ENCODE peak calls at places on chromosomes 2 and 18, in ten cellular contexts. V is NCI-H1417; Z is amniotic stem cell; Y is COR-L47; H is lower lobe of right lung; I is activated naive CD8-positive, alpha-beta T cell treated with anti-CD3 and anti-CD28 coated beads, Interleukin-2, amount 50 U/mL, for 24 hours; C is naive thymus-derived CD8-positive, alpha-beta T cell; E is H4; A is iPS-NIHi11; D is GM23248. N is an unnamed sample.

GRCh38 chr2:191899442-191899841 is 52.6 kb upstream of the CAVIN2 start:
- DNase-seq in V (no peak), Z (peak), Y (no peak), H (no peak), I (no peak), C (no peak), E (peak), A (no peak), D (peak), N (no peak)

GRCh38 chr2:31580321-31581117 is at the start of gene SRD5A2:
- DNase-seq in V (no peak), Z (no peak), Y (no peak), H (no peak), I (no peak), C (no peak), E (no peak), A (peak), D (no peak), N (no peak)

GRCh38 chr2:65548571-65549261 is 116.3 kb upstream of the SPRED2 start:
- DNase-seq in V (no peak), Z (no peak), Y (no peak), H (no peak), I (no peak), C (no peak), E (no peak), A (no peak), D (peak), N (no peak)

GRCh38 chr2:20378891-20379519 is 28.4 kb upstream of the PUM2 start:
- DNase-seq in V (no peak), Z (peak), Y (peak), H (peak), I (no peak), C (no peak), E (peak), A (peak), D (peak), N (no peak)

GRCh38 chr2:177806025-177806424 is 266.6 kb downstream of the PDE11A start:
- DNase-seq in V (no peak), Z (no peak), Y (no peak), H (no peak), I (no peak), C (no peak), E (no peak), A (no peak), D (peak), N (no peak)

GRCh38 chr2:79741044-79741443 is 228.2 kb downstream of the CTNNA2 start:
- DNase-seq in V (no peak), Z (no peak), Y (no peak), H (no peak), I (no peak), C (no peak), E (no peak), A (no peak), D (no peak), N (no peak)

GRCh38 chr2:147600646-147601045 is 244.2 kb upstream of the ACVR2A start:
- DNase-seq in V (peak), Z (no peak), Y (no peak), H (no peak), I (no peak), C (no peak), E (no peak), A (no peak), D (no peak), N (no peak)

GRCh38 chr2:29009270-29009669 is 28.2 kb downstream of the TOGARAM2 start:
- DNase-seq in V (no peak), Z (no peak), Y (no peak), H (no peak), I (no peak), C (no peak), E (no peak), A (no peak), D (no peak), N (no peak)

GRCh38 chr2:11716689-11717321 is 29.6 kb upstream of the LPIN1 start:
- DNase-seq in V (no peak), Z (no peak), Y (no peak), H (no peak), I (no peak), C (no peak), E (no peak), A (no peak), D (peak), N (no peak)

GRCh38 chr2:47016172-47016913 is 100.7 kb upstream of the MCFD2 start:
- DNase-seq in V (peak), Z (peak), Y (no peak), H (peak), I (no peak), C (no peak), E (peak), A (peak), D (peak), N (no peak)

GRCh38 chr2:166373951-166374350 is 1.8 kb downstream of the SCN9A start:
- DNase-seq in V (peak), Z (peak), Y (peak), H (no peak), I (peak), C (no peak), E (peak), A (no peak), D (peak), N (no peak)

GRCh38 chr2:234661146-234661545 is 164.3 kb upstream of the ARL4C start:
- DNase-seq in V (no peak), Z (no peak), Y (no peak), H (no peak), I (no peak), C (no peak), E (no peak), A (no peak), D (no peak), N (no peak)

GRCh38 chr2:112996635-112997034 is 8.6 kb upstream of the IL36A start:
- DNase-seq in V (no peak), Z (no peak), Y (no peak), H (no peak), I (peak), C (peak), E (no peak), A (no peak), D (no peak), N (no peak)

GRCh38 chr2:189880963-189881362 is 96.7 kb downstream of the PMS1 start:
- DNase-seq in V (no peak), Z (no peak), Y (no peak), H (no peak), I (no peak), C (no peak), E (no peak), A (no peak), D (no peak), N (no peak)

GRCh38 chr18:62323483-62324354 is 1.4 kb upstream of the TNFRSF11A start:
- DNase-seq in V (no peak), Z (no peak), Y (no peak), H (no peak), I (no peak), C (no peak), E (no peak), A (no peak), D (no peak), N (no peak)

GRCh38 chr2:169877406-169877805 is 50.2 kb downstream of the UBR3 start:
- DNase-seq in V (no peak), Z (no peak), Y (no peak), H (no peak), I (no peak), C (peak), E (no peak), A (no peak), D (peak), N (no peak)

GRCh38 chr2:71608034-71608433 is 154.7 kb downstream of the DYSF start:
- DNase-seq in V (no peak), Z (no peak), Y (no peak), H (no peak), I (no peak), C (no peak), E (no peak), A (no peak), D (no peak), N (no peak)

GRCh38 chr2:179344970-179345369 is 80.3 kb upstream of the SESTD1 start:
- DNase-seq in V (no peak), Z (no peak), Y (no peak), H (no peak), I (no peak), C (no peak), E (no peak), A (no peak), D (peak), N (no peak)

GRCh38 chr18:56748698-56749268 is 97.6 kb downstream of the WDR7 start:
- DNase-seq in V (peak), Z (peak), Y (peak), H (no peak), I (no peak), C (peak), E (peak), A (peak), D (peak), N (no peak)

GRCh38 chr2:126657146-126657635 is 1.2 kb downstream of the GYPC start:
- DNase-seq in V (no peak), Z (peak), Y (no peak), H (peak), I (peak), C (peak), E (peak), A (no peak), D (peak), N (no peak)

GRCh38 chr2:63378589-63378988 is 209.7 kb downstream of the WDPCP start:
- DNase-seq in V (no peak), Z (no peak), Y (no peak), H (no peak), I (no peak), C (no peak), E (no peak), A (no peak), D (no peak), N (no peak)

GRCh38 chr2:8684421-8684884 is 2.6 kb downstream of the ID2 start:
- DNase-seq in V (no peak), Z (no peak), Y (peak), H (no peak), I (no peak), C (peak), E (no peak), A (no peak), D (peak), N (no peak)

GRCh38 chr2:42328148-42328833 is 32.7 kb downstream of the COX7A2L start:
- DNase-seq in V (no peak), Z (peak), Y (peak), H (no peak), I (no peak), C (peak), E (peak), A (no peak), D (peak), N (no peak)

GRCh38 chr18:62088146-62088545 is 98.7 kb downstream of the PIGN start:
- DNase-seq in V (no peak), Z (no peak), Y (no peak), H (no peak), I (no peak), C (peak), E (no peak), A (no peak), D (peak), N (no peak)

GRCh38 chr2:18799397-18799796 is 210.0 kb upstream of the NT5C1B start:
- DNase-seq in V (no peak), Z (no peak), Y (no peak), H (no peak), I (no peak), C (no peak), E (no peak), A (no peak), D (peak), N (no peak)

GRCh38 chr2:210567279-210567678 is 10.9 kb downstream of the CPS1 start:
- DNase-seq in V (no peak), Z (no peak), Y (no peak), H (no peak), I (no peak), C (no peak), E (no peak), A (no peak), D (no peak), N (no peak)

GRCh38 chr2:100281521-100282438 is 40.5 kb downstream of the LONRF2 start:
- DNase-seq in V (no peak), Z (no peak), Y (no peak), H (no peak), I (no peak), C (no peak), E (no peak), A (no peak), D (peak), N (no peak)

GRCh38 chr2:40038646-40039045 is 259.6 kb upstream of the THUMPD2 start:
- DNase-seq in V (no peak), Z (no peak), Y (no peak), H (no peak), I (no peak), C (no peak), E (no peak), A (no peak), D (peak), N (no peak)

GRCh38 chr18:55353806-55354205 is 234.2 kb downstream of the TCF4 start:
- DNase-seq in V (no peak), Z (no peak), Y (no peak), H (no peak), I (no peak), C (no peak), E (no peak), A (no peak), D (peak), N (no peak)

GRCh38 chr2:240670950-240671349 is 11.7 kb downstream of the AQP12B start:
- DNase-seq in V (no peak), Z (no peak), Y (no peak), H (no peak), I (no peak), C (no peak), E (no peak), A (no peak), D (no peak), N (no peak)

GRCh38 chr2:172970660-172971059 is 105.0 kb upstream of the MAP3K20 start:
- DNase-seq in V (no peak), Z (no peak), Y (no peak), H (no peak), I (peak), C (peak), E (no peak), A (no peak), D (no peak), N (no peak)

GRCh38 chr18:78514910-78515670 is 464.5 kb upstream of the SALL3 start:
- DNase-seq in V (no peak), Z (no peak), Y (no peak), H (peak), I (no peak), C (no peak), E (no peak), A (no peak), D (no peak), N (no peak)

GRCh38 chr18:22604986-22605421 is 187.3 kb upstream of the CTAGE1 start:
- DNase-seq in V (no peak), Z (no peak), Y (no peak), H (no peak), I (no peak), C (no peak), E (no peak), A (no peak), D (no peak), N (no peak)

N was measured in GM12864.